ENCODE peak calls at places on chromosomes 11 and 22, in seven cellular contexts. B, X, J, L, N, H and D are unnamed samples.
A peak's percentile ranks its signal among the peaks of the same experiment; 100 is the strongest.

GRCh38 chr22:26884921-26885320 is 227.5 kb downstream of the MIAT start:
- DNase-seq in B (no peak), X (no peak), J (no peak), L (peak; percentile 93), N (peak; percentile 89), H (peak; percentile 31), D (peak; percentile 37)

GRCh38 chr11:10564692-10565318 is 3.7 kb downstream of the LYVE1 start:
- DNase-seq in B (peak; percentile 46), X (no peak), J (no peak), L (no peak), N (no peak), H (no peak), D (no peak)

GRCh38 chr11:32176223-32176811 is 85.4 kb downstream of the RCN1 start:
- DNase-seq in B (peak; percentile 86), X (peak; percentile 91), J (peak; percentile 65), L (peak; percentile 80), N (peak; percentile 61), H (peak; percentile 81), D (peak; percentile 23)

GRCh38 chr11:80330302-80330701 is 889.5 kb upstream of the TENM4 start:
- DNase-seq in B (peak; percentile 8), X (no peak), J (no peak), L (no peak), N (no peak), H (peak; percentile 52), D (no peak)

GRCh38 chr22:39177456-39177775 is 24.9 kb upstream of the CBX7 start:
- DNase-seq in B (peak; percentile 18), X (no peak), J (no peak), L (no peak), N (no peak), H (no peak), D (no peak)

GRCh38 chr11:69370984-69371709 is 77.2 kb downstream of the MYEOV start:
- DNase-seq in B (no peak), X (no peak), J (no peak), L (peak; percentile 27), N (no peak), H (no peak), D (no peak)

GRCh38 chr11:34151916-34152845 is 46.8 kb downstream of the NAT10 start:
- DNase-seq in B (no peak), X (no peak), J (no peak), L (no peak), N (no peak), H (no peak), D (no peak)

GRCh38 chr22:38038426-38038825 is 18.8 kb upstream of the PICK1 start:
- DNase-seq in B (no peak), X (no peak), J (no peak), L (no peak), N (no peak), H (no peak), D (no peak)

GRCh38 chr11:69908511-69909220 is 89.5 kb upstream of the FGF3 start:
- DNase-seq in B (no peak), X (no peak), J (no peak), L (no peak), N (peak; percentile 17), H (no peak), D (no peak)

GRCh38 chr11:78641541-78641940 is 66.9 kb upstream of the NARS2 start:
- DNase-seq in B (no peak), X (no peak), J (no peak), L (no peak), N (no peak), H (no peak), D (no peak)
- H3K4me3 ChIP-seq in B (no peak overlapping the region), X (no peak overlapping the region), J (no peak overlapping the region), L (no peak overlapping the region), N (no peak overlapping the region), H (no peak overlapping the region), D (no peak overlapping the region)

GRCh38 chr11:72738199-72739141 is 13.7 kb downstream of the ARAP1 start:
- DNase-seq in B (peak; percentile 73), X (no peak), J (no peak), L (no peak), N (peak; percentile 78), H (no peak), D (no peak)

GRCh38 chr11:72736452-72737069 is 15.6 kb downstream of the ARAP1 start:
- DNase-seq in B (peak; percentile 76), X (no peak), J (peak; percentile 56), L (no peak), N (peak; percentile 90), H (no peak), D (no peak)

GRCh38 chr11:72739240-72740059 is 12.8 kb downstream of the ARAP1 start:
- DNase-seq in B (no peak), X (no peak), J (no peak), L (no peak), N (no peak), H (no peak), D (no peak)

GRCh38 chr11:72735495-72736027 is 16.6 kb downstream of the ARAP1 start:
- DNase-seq in B (peak; percentile 67), X (no peak), J (no peak), L (no peak), N (no peak), H (peak; percentile 44), D (peak; percentile 26)

GRCh38 chr11:72737341-72737740 is 14.9 kb downstream of the ARAP1 start:
- DNase-seq in B (no peak), X (no peak), J (no peak), L (no peak), N (no peak), H (no peak), D (no peak)
- H3K4me3 ChIP-seq in B (no peak overlapping the region), X (no peak overlapping the region), J (no peak overlapping the region), L (no peak overlapping the region), N (no peak overlapping the region), H (no peak overlapping the region), D (no peak overlapping the region)

DNA sequence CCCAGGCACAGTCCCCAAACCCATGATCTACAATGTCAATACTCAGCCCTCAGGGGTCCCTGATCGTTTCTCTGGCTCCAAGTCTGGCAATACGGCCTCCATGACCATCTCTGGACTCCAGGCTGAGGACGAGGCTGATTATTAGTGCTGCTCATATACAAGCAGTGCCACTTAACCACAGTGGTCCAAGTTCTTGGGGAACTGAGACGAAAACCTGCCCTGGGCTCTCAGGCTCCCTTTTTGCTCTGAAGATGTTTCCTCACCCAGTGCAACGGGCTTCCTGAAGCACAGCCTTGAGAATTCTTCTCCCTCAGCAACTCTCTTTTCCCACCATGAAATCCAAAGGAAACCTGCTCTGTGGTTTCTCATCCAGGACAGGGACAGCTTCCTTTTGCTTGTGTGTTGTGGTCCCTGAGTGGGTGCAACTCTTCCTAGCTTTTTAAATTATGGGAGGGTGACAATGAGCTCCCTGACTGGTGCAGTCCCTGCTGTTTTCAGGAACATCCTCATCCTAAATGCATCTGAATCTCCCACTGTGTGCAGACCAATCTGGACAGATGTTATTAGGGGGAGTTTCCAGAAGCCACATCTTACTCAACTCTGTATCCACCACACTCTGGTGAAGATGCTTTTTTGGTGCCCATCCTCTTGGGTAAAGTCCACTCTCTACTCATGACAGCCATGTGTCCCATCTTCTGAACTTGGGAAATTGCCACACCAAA is 30.6 kb upstream of the IGLL5 start:
- DNase-seq in B (no peak), X (no peak), J (no peak), L (no peak), N (no peak), H (no peak), D (no peak)
- H3K4me3 ChIP-seq in B (no peak overlapping the region), X (no peak overlapping the region), J (no peak overlapping the region), L (no peak overlapping the region), N (no peak overlapping the region), H (no peak overlapping the region), D (no peak overlapping the region)

GRCh38 chr11:62669420-62670161 is 1.9 kb upstream of the UQCC3 start:
- DNase-seq in B (no peak), X (no peak), J (no peak), L (no peak), N (no peak), H (no peak), D (no peak)
- H3K4me3 ChIP-seq in B (no peak overlapping the region), X (no peak overlapping the region), J (no peak overlapping the region), L (no peak overlapping the region), N (no peak overlapping the region), H (no peak overlapping the region), D (no peak overlapping the region)

GRCh38 chr11:119363874-119364590 is 17.5 kb downstream of the USP2 start:
- DNase-seq in B (no peak), X (peak; percentile 63), J (peak; percentile 31), L (peak; percentile 74), N (no peak), H (no peak), D (no peak)
- H3K4me3 ChIP-seq in B (peak overlapping the region; percentile 14), X (peak overlapping the region; percentile 32), J (peak overlapping the region; percentile 50), L (peak overlapping the region; percentile 56), N (peak overlapping the region; percentile 28), H (no peak overlapping the region), D (peak overlapping the region; percentile 51)

DNA sequence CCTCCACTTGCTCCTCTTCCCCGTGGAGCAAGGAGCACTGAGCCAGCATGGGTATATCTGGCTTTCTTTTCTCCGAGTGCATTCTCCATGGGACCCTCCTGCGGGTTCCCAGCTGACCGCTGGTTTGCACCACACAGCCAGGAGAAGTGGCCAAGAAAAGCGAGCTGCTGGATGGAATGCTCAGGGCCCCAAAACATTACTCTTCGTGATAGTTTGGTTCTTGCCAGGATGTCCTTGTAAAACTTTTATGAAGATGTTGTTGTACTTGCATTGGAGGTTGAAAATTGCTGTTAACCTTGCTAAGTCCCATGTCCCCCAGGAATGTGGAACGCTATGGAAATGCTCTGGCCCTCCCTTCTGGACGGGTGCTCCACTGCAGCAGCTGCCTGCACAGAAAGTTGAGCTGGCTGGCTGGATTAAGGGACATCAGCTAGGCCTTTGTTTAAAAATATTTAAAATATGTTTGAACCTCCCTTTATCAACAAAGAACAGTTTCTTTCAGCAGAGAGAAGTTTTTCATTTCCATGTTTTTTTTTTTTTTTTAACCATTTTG is 68.7 kb downstream of the ZNRF3 start:
- DNase-seq in B (peak; percentile 16), X (no peak), J (no peak), L (peak; percentile 65), N (no peak), H (peak; percentile 80), D (peak; percentile 36)
- H3K4me3 ChIP-seq in B (no peak overlapping the region), X (no peak overlapping the region), J (no peak overlapping the region), L (no peak overlapping the region), N (no peak overlapping the region), H (no peak overlapping the region), D (no peak overlapping the region)

GRCh38 chr11:131667566-131667965 is 297.2 kb downstream of the NTM start:
- DNase-seq in B (no peak), X (no peak), J (no peak), L (peak; percentile 43), N (no peak), H (no peak), D (no peak)
- H3K4me3 ChIP-seq in B (no peak overlapping the region), X (no peak overlapping the region), J (no peak overlapping the region), L (no peak overlapping the region), N (no peak overlapping the region), H (no peak overlapping the region), D (no peak overlapping the region)